ENCODE peak calls at places on chromosome 22, in four cellular contexts. E is HS-5, L is left ventricle myocardium superior, S is A172. K is an unnamed sample.

GRCh38 chr22:37631448-37632173 is 7.9 kb upstream of the SH3BP1 start:
- DNase-seq in E (no peak), L (no peak), S (no peak), K (no peak)

GRCh38 chr22:48714231-48714630 is 1113.4 kb downstream of the BRD1 start:
- DNase-seq in S (no peak), L (no peak), E (no peak), K (no peak)

GRCh38 chr22:32804036-32804435 is 2.5 kb downstream of the TIMP3 start:
- DNase-seq in L (peak; percentile 36), S (peak; percentile 28), E (no peak), K (no peak)

GRCh38 chr22:27045103-27045940 is 387.9 kb downstream of the MIAT start:
- DNase-seq in L (no peak), S (peak; percentile 73), E (peak; percentile 25), K (no peak)

GRCh38 chr22:28237783-28238182 is 318.7 kb upstream of the PITPNB start:
- DNase-seq in S (no peak), L (no peak), E (no peak), K (no peak)

GRCh38 chr22:27651486-27651885 is 150.1 kb downstream of the MN1 start:
- DNase-seq in S (no peak), E (no peak), L (peak; percentile 59), K (no peak)

GRCh38 chr22:17120711-17121234 is 387 bp downstream of the TMEM121B start:
- DNase-seq in E (no peak), S (no peak), L (peak; percentile 49), K (no peak)

GRCh38 chr22:36455571-36456458 is 25.6 kb downstream of the TXN2 start:
- DNase-seq in S (no peak), E (no peak), L (no peak), K (no peak)

K was measured in astrocyte of the cerebellum.